ENCODE peak calls at places on chromosomes 2 and 18, in four cellular contexts. G is GM10248, C is cardiac fibroblast, A is right lobe of liver. L is an unnamed sample.
A peak's percentile ranks its signal among the peaks of the same experiment; 100 is the strongest.

GRCh38 chr2:199261221-199261620 is 196.5 kb downstream of the SATB2 start:
- DNase-seq in G (no peak), C (peak; percentile 89), A (no peak), L (peak; percentile 44)

GRCh38 chr2:241010531-241011295 is 12.3 kb downstream of the SNED1 start:
- DNase-seq in C (no peak), G (no peak), A (no peak), L (no peak)

GRCh38 chr2:159217661-159218060 is 68.8 kb downstream of the WDSUB1 start:
- DNase-seq in C (peak; percentile 9), G (no peak), A (no peak), L (peak; percentile 42)

GRCh38 chr2:195646424-195646823 is 10.6 kb upstream of the SLC39A10 start:
- DNase-seq in G (no peak), C (no peak), A (no peak), L (no peak)

GRCh38 chr2:113720167-113720566 is 36.3 kb downstream of the SLC35F5 start:
- DNase-seq in C (peak; percentile 40), G (no peak), A (no peak), L (no peak)

GRCh38 chr18:48959921-48960920 is 9.5 kb upstream of the SMAD7 start:
- DNase-seq in A (no peak), G (no peak), C (peak; percentile 58), L (no peak)

GRCh38 chr18:35091841-35092240 is 50.6 kb downstream of the MAPRE2 start:
- DNase-seq in C (peak; percentile 62), A (no peak), G (no peak), L (no peak)

GRCh38 chr18:76168206-76168605 is 326.8 kb downstream of the ZNF516 start:
- DNase-seq in G (no peak), C (no peak), A (no peak), L (no peak)

GRCh38 chr18:11154369-11154982 is 5.1 kb upstream of the PIEZO2 start:
- DNase-seq in C (peak; percentile 74), A (no peak), G (peak; percentile 44), L (no peak)

DNA sequence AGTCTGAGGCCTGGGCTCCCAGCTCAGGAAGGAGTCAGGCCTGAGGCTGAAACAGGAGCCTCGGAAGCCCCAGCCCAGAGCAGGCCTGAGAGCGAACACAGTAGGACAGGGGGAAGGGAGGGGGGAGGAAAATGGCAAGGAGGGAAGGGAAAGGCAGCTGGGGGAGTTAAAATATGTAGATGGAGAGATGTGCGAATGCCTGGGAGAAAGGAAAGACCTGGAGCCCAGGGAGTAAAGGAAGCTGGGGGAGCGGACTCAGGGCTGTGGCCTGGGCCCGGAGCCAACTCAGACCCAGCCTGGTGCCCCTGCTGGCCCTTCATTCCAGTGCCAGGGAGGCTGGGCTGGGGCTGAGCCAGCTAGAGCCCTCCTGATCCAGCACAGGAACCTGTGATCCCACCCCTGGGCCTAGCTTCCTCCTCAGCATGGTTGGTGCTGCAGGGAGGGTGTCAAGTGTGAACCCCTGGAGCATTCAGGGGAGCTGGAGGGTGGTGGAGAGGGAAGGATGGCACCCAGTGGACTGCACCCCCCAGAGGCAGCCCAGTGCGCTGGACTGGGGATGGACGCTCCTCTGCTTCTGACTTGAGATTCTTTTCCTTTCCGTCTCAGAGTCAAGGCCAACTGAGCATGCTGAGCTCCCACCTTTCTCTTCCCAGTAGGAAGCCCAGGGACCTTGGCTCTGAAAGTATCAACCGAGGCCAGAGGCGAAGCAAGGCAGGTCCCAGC is 46.3 kb downstream of the EMX1 start:
- DNase-seq in A (no peak), C (no peak), G (no peak), L (no peak)
- TF ChIP-seq CTCF in A (no peak), C (no peak), G (no peak), L (no peak)

GRCh38 chr2:135603543-135603942 is 72.3 kb downstream of the R3HDM1 start:
- DNase-seq in G (no peak), A (no peak), C (no peak), L (no peak)

DNA sequence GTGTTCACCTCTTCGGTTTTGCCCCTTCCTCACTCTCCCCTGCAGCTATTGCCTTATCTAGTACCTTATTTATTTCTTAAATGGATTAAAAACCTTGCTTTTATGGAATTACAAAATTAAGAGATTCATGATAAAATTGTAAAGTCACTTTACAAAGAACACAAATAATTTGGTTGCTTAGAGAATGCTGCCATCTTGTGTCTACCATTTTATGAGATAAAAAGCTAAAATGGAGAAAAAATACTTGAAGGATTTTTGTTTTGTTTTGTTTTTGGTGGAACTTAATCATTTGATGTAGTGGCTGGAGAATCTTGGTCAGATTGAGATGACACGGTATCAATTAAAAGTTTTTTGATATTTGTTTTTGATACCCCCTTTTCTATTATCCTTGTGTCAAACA is 69.6 kb downstream of the R3HDM1 start:
- DNase-seq in C (peak; percentile 33), A (no peak), G (no peak), L (no peak)
- TF ChIP-seq CTCF in C (no peak), A (no peak), G (no peak), L (no peak)

GRCh38 chr2:65969161-65969560 is 465.8 kb upstream of the MEIS1 start:
- DNase-seq in G (no peak), A (no peak), C (no peak), L (no peak)

DNA sequence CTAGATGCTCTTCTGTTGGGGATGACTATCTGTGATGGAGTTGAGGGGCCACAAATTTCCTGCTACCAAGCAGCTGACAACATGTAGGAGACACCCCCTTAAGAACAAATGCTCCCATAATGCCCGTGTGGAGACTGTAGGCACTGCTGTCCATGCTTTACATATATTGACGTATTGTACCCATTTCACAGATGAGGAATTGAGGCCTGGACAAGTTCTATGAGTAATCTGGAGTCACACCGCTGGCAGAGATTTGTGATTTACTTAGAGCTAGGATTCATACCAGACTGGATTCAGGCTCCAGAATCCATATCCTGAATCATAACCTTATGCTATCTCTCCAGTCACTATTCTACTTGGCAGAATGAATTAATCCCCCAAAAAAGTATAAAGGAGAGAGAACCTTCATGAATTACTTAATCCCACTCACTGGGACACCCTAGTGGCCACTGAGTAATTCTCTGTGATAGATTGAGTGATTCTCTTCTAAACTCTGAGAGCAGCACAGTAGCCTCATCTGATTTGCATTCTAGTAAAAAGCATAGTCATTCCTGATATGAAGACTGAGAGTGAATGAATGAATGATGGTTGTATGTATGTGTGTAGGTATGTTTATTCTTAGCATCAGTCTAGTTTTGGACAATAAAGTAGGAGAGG is 460.7 kb upstream of the MEIS1 start:
- DNase-seq in A (no peak), G (no peak), C (no peak), L (no peak)
- TF ChIP-seq CTCF in A (no peak), G (no peak), C (no peak), L (no peak)

GRCh38 chr2:165440367-165440766 is 29.1 kb upstream of the CSRNP3 start:
- DNase-seq in G (no peak), C (peak; percentile 72), A (no peak), L (no peak)
- TF ChIP-seq CTCF in G (no peak), C (no peak), A (no peak), L (no peak)

GRCh38 chr2:11073251-11073650 is 82.0 kb upstream of the SLC66A3 start:
- DNase-seq in C (peak; percentile 23), G (no peak), A (no peak), L (no peak)
- TF ChIP-seq CTCF in C (peak; percentile 31), G (peak; percentile 45), A (no peak), L (peak; percentile 29)

DNA sequence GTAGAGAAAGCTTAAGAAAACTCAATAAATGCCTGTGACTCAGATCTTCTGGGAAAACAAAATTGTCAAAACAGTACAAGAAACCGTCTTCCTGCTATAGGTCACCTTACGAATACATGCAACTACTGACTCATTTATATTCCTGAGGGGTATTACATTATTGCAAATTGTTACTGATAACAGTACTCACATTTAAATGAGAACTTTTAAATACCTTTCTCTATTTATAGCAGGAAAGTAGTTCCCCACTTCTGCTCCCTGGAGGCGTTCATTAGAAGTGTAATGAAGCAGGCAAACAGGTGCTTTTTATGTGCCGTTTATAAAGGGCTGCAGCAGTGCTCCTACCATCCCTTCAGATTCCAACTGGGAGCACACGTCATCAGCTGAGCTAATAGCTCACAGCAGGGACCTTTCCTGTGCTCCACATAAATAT is 65.1 kb upstream of the RPRM start:
- DNase-seq in G (no peak), A (no peak), C (no peak), L (no peak)
- TF ChIP-seq CTCF in G (no peak), A (no peak), C (no peak), L (no peak)

L was measured in dorsolateral prefrontal cortex.